ENCODE peak calls at places on chromosomes 3 and 15, in nine cellular contexts. A is neural crest cell, L is nephron progenitor cell, J is A673, E is GM20000, N is heart left ventricle, H is tibial artery, B is activated B cell treated with CpG ODN at 0.5 μM for 24 hours, U is heart right ventricle. Y is an unnamed sample.

GRCh38 chr15:38886315-38887163 is 321.9 kb upstream of the RASGRP1 start:
- DNase-seq in J (no peak), A (no peak), L (no peak), U (no peak), B (no peak), N (no peak), H (no peak), E (no peak), Y (no peak)

GRCh38 chr15:34019369-34019990 is 19.5 kb downstream of the AVEN start:
- DNase-seq in J (no peak), H (no peak), L (no peak), B (no peak), U (no peak), N (no peak), E (no peak), A (no peak), Y (no peak)

GRCh38 chr3:1082024-1082633 is 10.7 kb upstream of the CNTN6 start:
- DNase-seq in L (peak), E (peak), A (peak), N (no peak), B (no peak), U (peak), J (peak), H (peak), Y (no peak)

GRCh38 chr15:29631076-29632070 is 190.9 kb downstream of the TJP1 start:
- DNase-seq in B (no peak), U (no peak), J (no peak), E (no peak), L (no peak), H (no peak), A (no peak), N (no peak), Y (no peak)

GRCh38 chr3:126858887-126859286 is 124.0 kb upstream of the PLXNA1 start:
- DNase-seq in A (no peak), N (no peak), B (no peak), L (no peak), J (peak), U (no peak), E (no peak), H (no peak), Y (no peak)

GRCh38 chr3:171351676-171352075 is 108.5 kb downstream of the TNIK start:
- DNase-seq in H (no peak), B (no peak), A (no peak), L (no peak), N (no peak), J (peak), E (no peak), U (no peak), Y (no peak)

GRCh38 chr3:99473321-99473751 is 165.1 kb upstream of the COL8A1 start:
- DNase-seq in E (no peak), U (no peak), H (no peak), J (no peak), B (no peak), L (no peak), N (no peak), A (no peak), Y (no peak)

GRCh38 chr3:53142986-53143385 is 12.8 kb upstream of the RFT1 start:
- DNase-seq in U (peak), H (peak), A (no peak), L (no peak), E (no peak), J (no peak), B (no peak), N (peak), Y (no peak)

GRCh38 chr15:100722551-100723322 is 120.3 kb downstream of the ASB7 start:
- DNase-seq in N (no peak), A (no peak), U (no peak), H (no peak), B (no peak), E (no peak), J (no peak), L (no peak), Y (peak)

GRCh38 chr15:40755821-40756220 is 767 bp upstream of the RMDN3 start:
- DNase-seq in B (no peak), E (no peak), J (peak), L (no peak), A (no peak), H (no peak), N (no peak), U (no peak), Y (no peak)

GRCh38 chr3:118244761-118245160 is 789.9 kb downstream of the IGSF11 start:
- DNase-seq in H (no peak), E (no peak), U (no peak), A (no peak), B (no peak), J (no peak), L (no peak), N (no peak), Y (no peak)

GRCh38 chr3:114418107-114418506 is 124.3 kb downstream of the TIGIT start:
- DNase-seq in H (no peak), E (no peak), U (no peak), N (no peak), B (no peak), A (no peak), L (no peak), J (no peak), Y (no peak)

GRCh38 chr15:48393650-48394049 is 62.4 kb downstream of the DUT start:
- DNase-seq in L (no peak), J (no peak), U (peak), E (no peak), H (peak), N (peak), A (no peak), B (no peak), Y (no peak)

GRCh38 chr15:100106732-100107131 is 235.0 kb downstream of the ADAMTS17 start:
- DNase-seq in L (no peak), U (no peak), E (no peak), B (no peak), H (no peak), N (no peak), A (no peak), J (no peak), Y (no peak)

GRCh38 chr3:154886437-154886836 is 193.7 kb upstream of the MME start:
- DNase-seq in E (no peak), B (no peak), H (no peak), J (peak), L (no peak), N (no peak), A (no peak), U (peak), Y (no peak)

GRCh38 chr3:3080309-3080708 is 29.9 kb downstream of the IL5RA start:
- DNase-seq in U (no peak), E (no peak), H (no peak), B (no peak), J (no peak), N (no peak), L (no peak), A (no peak), Y (no peak)

GRCh38 chr3:30476373-30477082 is 129.9 kb upstream of the TGFBR2 start:
- DNase-seq in B (no peak), H (no peak), N (no peak), A (no peak), U (no peak), J (peak), E (no peak), L (no peak), Y (no peak)

GRCh38 chr3:71117572-71118247 is 465.8 kb downstream of the FOXP1 start:
- DNase-seq in J (no peak), H (no peak), A (no peak), N (no peak), U (no peak), B (no peak), L (no peak), E (no peak), Y (no peak)

GRCh38 chr15:64282701-64283100 is 73.3 kb downstream of the CSNK1G1 start:
- DNase-seq in J (no peak), N (no peak), B (no peak), H (no peak), L (no peak), E (no peak), U (no peak), A (no peak), Y (no peak)

GRCh38 chr15:52503788-52504496 is 24.7 kb downstream of the MYO5A start:
- DNase-seq in N (no peak), E (no peak), J (peak), U (no peak), B (no peak), L (no peak), H (no peak), A (no peak), Y (peak)

GRCh38 chr15:37783290-37783689 is 151.2 kb upstream of the TMCO5A start:
- DNase-seq in U (no peak), L (no peak), B (no peak), E (no peak), H (no peak), J (no peak), A (no peak), N (no peak), Y (no peak)

GRCh38 chr3:128621234-128621633 is 29.4 kb downstream of the RPN1 start:
- DNase-seq in N (no peak), U (no peak), J (no peak), B (no peak), H (no peak), L (no peak), E (no peak), A (no peak), Y (no peak)

GRCh38 chr3:128621931-128622330 is 28.7 kb downstream of the RPN1 start:
- DNase-seq in N (no peak), E (no peak), B (no peak), J (no peak), H (no peak), L (no peak), A (no peak), U (no peak), Y (no peak)

GRCh38 chr3:128618398-128618726 is 32.3 kb downstream of the RPN1 start:
- DNase-seq in B (no peak), N (no peak), A (no peak), H (no peak), E (no peak), L (no peak), U (no peak), J (no peak), Y (no peak)

GRCh38 chr3:128619146-128619890 is 31.3 kb downstream of the RPN1 start:
- DNase-seq in E (no peak), U (no peak), L (no peak), J (no peak), A (no peak), N (no peak), H (no peak), B (no peak), Y (no peak)

GRCh38 chr3:128620268-128620691 is 30.3 kb downstream of the RPN1 start:
- DNase-seq in A (no peak), H (no peak), B (no peak), N (no peak), J (no peak), U (no peak), E (no peak), L (no peak), Y (no peak)
- TF ChIP-seq CTCF in A (no peak), H (no peak), B (no peak), N (no peak), J (no peak), U (no peak), E (no peak), L (no peak), Y (no peak)

DNA sequence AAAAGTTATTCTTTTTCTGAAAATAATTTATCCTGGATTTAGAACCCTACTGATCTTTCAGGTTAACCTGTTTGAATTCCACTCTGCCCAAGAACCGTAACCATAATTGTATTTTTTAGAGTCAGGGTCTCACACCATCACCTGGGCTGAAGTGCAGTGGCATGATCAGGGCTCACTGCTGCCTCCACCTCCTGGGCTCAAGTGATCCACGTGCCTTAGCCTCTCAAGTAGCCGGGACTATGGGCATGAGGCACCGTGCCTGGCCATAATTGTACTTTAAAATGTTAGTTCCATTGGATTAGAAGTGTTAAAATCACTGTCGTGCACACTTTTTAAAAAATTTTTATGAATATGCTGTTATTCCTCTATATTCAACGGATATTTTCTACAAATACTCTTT is 1.0 kb upstream of the MTMR10 start:
- DNase-seq in N (no peak), B (no peak), A (no peak), H (no peak), E (no peak), L (no peak), J (no peak), U (no peak), Y (no peak)
- TF ChIP-seq CTCF in N (no peak), B (no peak), A (no peak), H (no peak), E (no peak), L (no peak), J (no peak), U (no peak), Y (no peak)

GRCh38 chr3:141401095-141401494 is 32.8 kb downstream of the ZBTB38 start:
- DNase-seq in N (no peak), U (no peak), B (no peak), J (no peak), L (no peak), E (no peak), H (no peak), A (no peak), Y (no peak)

GRCh38 chr3:141403576-141403975 is 35.3 kb downstream of the ZBTB38 start:
- DNase-seq in B (no peak), A (no peak), H (no peak), U (no peak), J (no peak), N (no peak), L (no peak), E (no peak), Y (no peak)

GRCh38 chr3:141399979-141400971 is 32.0 kb downstream of the ZBTB38 start:
- DNase-seq in H (no peak), B (no peak), A (no peak), N (no peak), U (no peak), E (peak), J (no peak), L (no peak), Y (no peak)

GRCh38 chr3:141401584-141402475 is 33.5 kb downstream of the ZBTB38 start:
- DNase-seq in A (peak), N (peak), H (peak), L (peak), U (no peak), B (peak), E (peak), J (peak), Y (peak)

DNA sequence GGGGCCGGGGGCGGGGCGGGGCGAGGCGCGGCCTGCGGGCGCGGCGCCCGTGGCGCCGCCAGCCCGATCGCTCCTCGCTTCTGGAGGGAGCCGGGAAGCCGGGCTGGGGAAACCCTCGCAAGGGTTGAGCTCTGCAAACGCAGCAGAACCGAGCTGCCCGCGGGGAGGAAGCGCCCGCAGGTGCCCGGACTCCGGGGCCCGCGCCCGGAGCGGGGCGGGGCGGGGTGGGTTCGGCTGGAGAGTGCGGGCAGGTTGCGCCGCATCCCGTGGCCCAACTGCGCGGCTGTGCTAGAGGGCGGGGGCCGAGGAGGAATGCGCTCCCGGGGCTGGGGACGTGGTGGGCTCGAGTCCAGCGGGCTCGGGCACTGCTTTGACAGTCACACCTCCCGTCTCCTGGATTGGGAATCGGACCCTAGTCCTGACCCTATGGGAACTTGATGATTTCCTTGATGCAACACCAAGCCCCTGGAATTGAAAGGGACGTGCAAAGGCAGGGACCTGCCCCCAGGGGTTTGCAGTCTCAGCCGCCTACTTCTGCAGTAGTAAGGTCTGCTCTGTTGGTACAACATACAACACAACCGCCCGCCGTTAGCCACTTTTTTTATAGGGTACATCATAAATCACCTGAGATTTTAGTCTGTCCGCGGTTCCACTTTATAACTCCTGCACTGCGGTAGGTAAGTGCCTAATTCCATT is 34.3 kb downstream of the ZBTB38 start:
- DNase-seq in B (peak), A (peak), L (peak), U (peak), E (peak), H (peak), N (peak), J (peak), Y (peak)
- TF ChIP-seq CTCF in B (no peak), A (peak), L (no peak), U (peak), E (no peak), H (peak), N (no peak), J (no peak), Y (no peak)

GRCh38 chr3:69853033-69853432 is 113.8 kb downstream of the MITF start:
- DNase-seq in U (no peak), E (no peak), J (no peak), A (no peak), B (no peak), H (no peak), L (no peak), N (no peak), Y (no peak)

GRCh38 chr3:69861556-69861955 is 122.3 kb downstream of the MITF start:
- DNase-seq in J (no peak), U (no peak), N (no peak), E (no peak), B (no peak), L (no peak), A (no peak), H (no peak), Y (no peak)

GRCh38 chr3:69856965-69857364 is 117.7 kb downstream of the MITF start:
- DNase-seq in A (no peak), U (no peak), E (no peak), H (no peak), L (no peak), N (no peak), B (no peak), J (no peak), Y (no peak)

GRCh38 chr3:69850849-69851248 is 111.6 kb downstream of the MITF start:
- DNase-seq in E (no peak), A (no peak), U (no peak), B (no peak), H (no peak), J (no peak), N (no peak), L (no peak), Y (no peak)

GRCh38 chr3:69855436-69856162 is 116.3 kb downstream of the MITF start:
- DNase-seq in B (no peak), H (no peak), U (no peak), N (no peak), J (peak), A (no peak), E (no peak), L (no peak), Y (no peak)
- TF ChIP-seq CTCF in B (no peak), H (peak), U (peak), N (peak), J (peak), A (peak), E (no peak), L (peak), Y (no peak)

DNA sequence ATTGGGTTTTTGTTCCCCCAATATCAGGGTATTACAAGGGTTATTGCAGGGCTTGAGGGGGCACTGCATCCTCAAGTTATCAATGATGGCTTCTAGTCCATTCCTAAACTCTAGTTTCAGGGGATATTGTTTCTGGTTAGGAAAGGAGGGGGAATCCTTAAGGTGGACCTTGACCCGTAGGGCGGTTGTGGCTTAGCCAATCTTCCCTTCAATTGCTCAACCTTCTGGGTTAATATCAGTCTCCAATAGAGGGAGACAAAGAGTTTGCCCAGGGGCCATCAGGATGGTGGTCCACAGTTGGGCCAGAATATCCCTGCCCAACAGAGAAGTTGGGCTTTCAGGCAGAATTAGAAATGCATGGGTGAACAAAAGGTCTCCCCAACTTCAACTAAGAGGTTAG is 214.9 kb downstream of the BCHE start:
- DNase-seq in J (no peak), E (no peak), H (no peak), A (no peak), L (no peak), B (no peak), N (no peak), U (no peak), Y (no peak)
- TF ChIP-seq CTCF in J (no peak), E (no peak), H (no peak), A (no peak), L (no peak), B (no peak), N (no peak), U (no peak), Y (no peak)

GRCh38 chr3:159818399-159818798 is 170.2 kb upstream of the IL12A start:
- DNase-seq in H (no peak), A (no peak), U (peak), B (no peak), J (no peak), N (peak), L (no peak), E (no peak), Y (no peak)
- TF ChIP-seq CTCF in H (no peak), A (peak), U (peak), B (no peak), J (no peak), N (no peak), L (no peak), E (no peak), Y (no peak)

DNA sequence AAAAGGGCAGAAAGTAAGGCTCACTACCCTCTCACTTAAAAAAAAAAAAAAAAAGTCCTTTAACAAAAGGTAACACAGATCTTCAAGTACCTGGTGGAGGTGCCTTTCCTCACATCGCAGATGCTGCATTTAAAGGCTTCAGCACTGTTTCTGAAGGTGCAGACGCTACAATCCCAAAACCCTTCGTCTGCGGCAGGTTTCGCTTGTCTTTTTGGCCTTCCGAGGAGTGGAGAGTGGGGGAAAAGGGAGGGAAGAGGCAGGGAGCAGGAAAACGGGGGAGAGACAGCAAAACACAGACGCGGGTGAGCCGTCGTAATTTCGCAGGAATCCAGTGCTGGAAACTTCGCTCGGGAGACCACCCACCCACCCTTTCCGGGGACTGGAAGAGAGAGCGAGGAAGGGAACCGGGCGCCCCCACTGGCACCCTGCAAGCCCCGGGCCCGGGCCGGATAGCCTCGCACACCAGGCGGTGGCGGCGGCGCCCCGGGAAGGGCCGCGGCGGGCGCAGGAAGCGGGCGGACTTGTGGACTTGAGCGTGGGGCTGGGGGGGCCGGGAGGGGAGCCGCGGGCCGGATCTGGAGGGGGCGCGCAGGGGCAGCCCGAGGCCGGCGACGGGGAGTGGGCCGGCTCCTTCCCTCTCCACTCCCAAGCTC is 401.7 kb downstream of the SHQ1 start:
- DNase-seq in E (no peak), H (no peak), B (no peak), N (no peak), J (peak), U (no peak), A (peak), L (no peak), Y (no peak)
- TF ChIP-seq CTCF in E (peak), H (no peak), B (no peak), N (no peak), J (no peak), U (peak), A (no peak), L (no peak), Y (peak)

Y was measured in GM10248.